ENCODE peak calls at places on chromosomes 5 and 9, in six cellular contexts. K is stomach, Y is PC-9, G is body of pancreas, P is spleen, C is A549. E is an unnamed sample.

GRCh38 chr5:180139731-180140626 is 68.4 kb upstream of the RNF130 start:
- DNase-seq in K (peak; percentile 20), Y (no peak), G (no peak), P (no peak), C (no peak), E (no peak)

GRCh38 chr9:1869843-1870242 is 145.3 kb upstream of the SMARCA2 start:
- DNase-seq in K (no peak), Y (no peak), G (no peak), P (no peak), C (peak; percentile 29), E (no peak)

GRCh38 chr5:7169240-7169878 is 226.6 kb upstream of the ADCY2 start:
- DNase-seq in K (no peak), Y (no peak), G (no peak), P (no peak), C (no peak), E (no peak)

GRCh38 chr5:122999947-123000563 is 36.5 kb downstream of the PPIC start:
- DNase-seq in K (peak; percentile 67), Y (no peak), G (peak; percentile 85), P (no peak), C (peak; percentile 72), E (peak; percentile 57)

GRCh38 chr5:102778478-102778877 is 23.4 kb downstream of the PAM start:
- DNase-seq in K (no peak), Y (no peak), G (no peak), P (no peak), C (no peak), E (no peak)

GRCh38 chr9:132987021-132987620 is 8.6 kb downstream of the GFI1B start:
- DNase-seq in K (no peak), Y (no peak), G (no peak), P (no peak), C (no peak), E (no peak)

GRCh38 chr5:90173299-90174030 is 236.1 kb downstream of the CETN3 start:
- DNase-seq in K (no peak), Y (no peak), G (no peak), P (no peak), C (no peak), E (no peak)

GRCh38 chr9:468766-469496 is 254.3 kb downstream of the DOCK8 start:
- DNase-seq in K (no peak), Y (peak; percentile 50), G (peak; percentile 31), P (no peak), C (no peak), E (no peak)

GRCh38 chr5:138706655-138707480 is 46.4 kb upstream of the CTNNA1 start:
- DNase-seq in K (no peak), Y (no peak), G (peak; percentile 12), P (no peak), C (peak; percentile 35), E (peak; percentile 72)

GRCh38 chr5:142743677-142744441 is 26.3 kb upstream of the ARHGAP26 start:
- DNase-seq in K (no peak), Y (no peak), G (no peak), P (no peak), C (no peak), E (no peak)

GRCh38 chr5:140734354-140734753 is 34.1 kb downstream of the ZMAT2 start:
- DNase-seq in K (no peak), Y (no peak), G (no peak), P (no peak), C (peak; percentile 50), E (no peak)

GRCh38 chr9:110536802-110537201 is 42.7 kb downstream of the SVEP1 start:
- DNase-seq in K (no peak), Y (peak; percentile 76), G (no peak), P (no peak), C (peak; percentile 51), E (no peak)

GRCh38 chr9:129052592-129052991 is 16.2 kb downstream of the MIGA2 start:
- DNase-seq in K (peak; percentile 99), Y (peak; percentile 100), G (peak; percentile 99), P (no peak), C (peak; percentile 35), E (no peak)

GRCh38 chr9:76090330-76090729 is 199.9 kb downstream of the PCSK5 start:
- DNase-seq in K (no peak), Y (no peak), G (no peak), P (no peak), C (no peak), E (no peak)

GRCh38 chr9:76082062-76082461 is 191.6 kb downstream of the PCSK5 start:
- DNase-seq in K (no peak), Y (no peak), G (no peak), P (no peak), C (no peak), E (no peak)

GRCh38 chr9:76086521-76086920 is 196.0 kb downstream of the PCSK5 start:
- DNase-seq in K (no peak), Y (no peak), G (no peak), P (no peak), C (no peak), E (no peak)

GRCh38 chr9:76087978-76088377 is 197.5 kb downstream of the PCSK5 start:
- DNase-seq in K (no peak), Y (no peak), G (no peak), P (no peak), C (no peak), E (no peak)

DNA sequence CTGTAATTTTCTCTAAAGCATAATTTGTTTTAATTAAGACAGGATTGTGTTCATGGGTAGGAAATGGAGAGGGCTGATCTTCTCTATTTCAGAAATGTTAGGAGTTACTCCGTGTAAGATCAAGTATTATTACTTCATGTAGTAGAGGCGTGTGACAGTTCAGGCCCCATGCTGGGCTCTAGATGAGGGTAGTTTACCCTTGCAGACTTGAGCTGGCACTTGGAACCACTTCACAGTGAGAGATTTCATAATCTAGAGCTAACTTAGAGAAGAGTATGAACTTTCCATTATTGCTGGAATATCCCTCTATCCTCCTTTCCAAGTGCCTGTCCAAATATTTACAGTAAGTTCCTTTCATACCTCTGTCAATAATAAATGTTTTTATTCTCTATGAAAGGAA is 195.1 kb downstream of the PCSK5 start:
- DNase-seq in K (no peak), Y (no peak), G (no peak), P (no peak), C (no peak), E (no peak)
- H3K4me1 ChIP-seq in K (no peaks in the 10 kb centered on the region), Y (no peaks in the 10 kb centered on the region), G (no peaks in the 10 kb centered on the region), P (no peaks in the 10 kb centered on the region), C (no peaks in the 10 kb centered on the region), E (no peaks in the 10 kb centered on the region)

GRCh38 chr9:97531750-97532383 is 30.4 kb downstream of the TMOD1 start:
- DNase-seq in K (no peak), Y (no peak), G (no peak), P (no peak), C (no peak), E (no peak)
- H3K27ac ChIP-seq in K (peak overlapping the region; percentile 55), Y (no peak overlapping the region), G (no peak overlapping the region), P (no peak overlapping the region), C (no peak overlapping the region), E (no peak overlapping the region)

DNA sequence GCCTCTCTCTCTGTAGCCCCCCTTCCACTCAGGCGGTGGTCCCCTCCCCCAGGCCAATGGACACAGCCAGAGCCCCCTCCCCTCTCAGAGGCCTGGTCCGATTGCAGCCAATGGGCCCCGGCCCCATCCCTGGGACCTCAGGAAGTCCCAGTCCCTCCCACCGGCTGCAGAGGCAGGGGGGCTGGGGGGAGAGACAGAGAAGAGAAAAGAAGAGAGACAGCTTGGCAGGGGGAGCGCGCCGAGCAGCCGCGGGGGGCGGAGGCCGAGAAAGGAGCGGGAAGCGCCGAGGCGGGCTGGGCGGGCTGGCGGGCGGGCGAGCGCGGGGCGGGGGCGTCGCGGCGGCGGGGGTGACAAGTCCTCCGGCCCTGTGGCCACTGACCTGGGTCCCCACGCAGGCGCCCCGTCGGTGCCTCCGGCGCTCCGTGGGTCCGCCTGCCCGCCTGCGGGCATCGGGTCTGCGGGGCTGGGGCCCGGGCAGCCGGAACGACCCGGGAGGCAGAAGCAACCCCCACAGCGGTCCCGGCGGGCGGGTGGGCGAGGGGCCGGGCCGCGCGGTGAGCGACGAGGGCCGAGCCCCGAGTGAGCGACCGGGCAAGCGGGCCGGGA is 11.8 kb downstream of the CNTFR start:
- DNase-seq in K (no peak), Y (no peak), G (no peak), P (no peak), C (no peak), E (no peak)
- H3K4me3 ChIP-seq in K (peak overlapping the region; percentile 47), Y (no peak overlapping the region), G (no peak overlapping the region), P (no peak overlapping the region), C (no peak overlapping the region), E (no peak overlapping the region)

GRCh38 chr9:20464242-20464641 is 158.1 kb downstream of the MLLT3 start:
- DNase-seq in K (no peak), Y (no peak), G (no peak), P (no peak), C (no peak), E (no peak)

GRCh38 chr9:20462410-20462809 is 159.9 kb downstream of the MLLT3 start:
- DNase-seq in K (no peak), Y (no peak), G (no peak), P (no peak), C (no peak), E (no peak)

GRCh38 chr9:20466328-20467008 is 155.8 kb downstream of the MLLT3 start:
- DNase-seq in K (no peak), Y (no peak), G (no peak), P (no peak), C (no peak), E (no peak)

DNA sequence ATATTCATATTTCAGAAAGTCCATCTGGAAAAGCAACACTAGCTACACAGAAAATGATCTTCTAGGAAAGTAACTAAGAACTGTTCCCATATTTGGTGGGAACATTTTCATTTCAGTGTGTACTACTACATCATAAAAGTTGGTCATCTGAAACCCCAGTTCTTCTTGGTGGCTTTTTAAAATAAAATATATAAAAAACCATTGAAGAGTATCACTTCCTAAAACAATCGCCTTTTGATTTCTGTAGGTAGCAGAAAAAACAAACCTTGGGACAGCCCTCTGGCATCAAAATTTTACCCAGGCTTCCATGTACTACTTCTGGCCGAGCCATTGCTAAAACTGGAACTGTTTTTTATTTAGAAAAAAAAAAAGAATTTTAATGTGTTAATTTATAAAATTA is 158.5 kb downstream of the MLLT3 start:
- DNase-seq in K (no peak), Y (no peak), G (no peak), P (no peak), C (no peak), E (no peak)
- H3K4me1 ChIP-seq in K (no peaks in the 10 kb centered on the region), Y (no peaks in the 10 kb centered on the region), G (no peaks in the 10 kb centered on the region), P (no peaks in the 10 kb centered on the region), C (no peaks in the 10 kb centered on the region), E (no peaks in the 10 kb centered on the region)

GRCh38 chr5:99940540-99940939 is 594.6 kb upstream of the FAM174A start:
- DNase-seq in K (no peak), Y (no peak), G (no peak), P (no peak), C (no peak), E (no peak)

GRCh38 chr5:99936911-99937310 is 598.3 kb upstream of the FAM174A start:
- DNase-seq in K (no peak), Y (no peak), G (no peak), P (no peak), C (no peak), E (no peak)
- H3K27ac ChIP-seq in K (no peak overlapping the region), Y (no peak overlapping the region), G (no peak overlapping the region), P (no peak overlapping the region), C (no peak overlapping the region), E (no peak overlapping the region)

GRCh38 chr9:91516781-91517180 is 93.1 kb upstream of the NFIL3 start:
- DNase-seq in K (no peak), Y (no peak), G (no peak), P (no peak), C (no peak), E (no peak)

GRCh38 chr9:91519520-91520270 is 96.1 kb upstream of the NFIL3 start:
- DNase-seq in K (no peak), Y (no peak), G (no peak), P (no peak), C (no peak), E (no peak)

GRCh38 chr9:91516061-91516460 is 92.4 kb upstream of the NFIL3 start:
- DNase-seq in K (no peak), Y (no peak), G (no peak), P (no peak), C (no peak), E (no peak)

GRCh38 chr9:91515074-91515687 is 91.5 kb upstream of the NFIL3 start:
- DNase-seq in K (peak; percentile 35), Y (no peak), G (peak; percentile 58), P (no peak), C (no peak), E (peak; percentile 58)
- H3K4me3 ChIP-seq in K (peak overlapping the region; percentile 21), Y (no peak overlapping the region), G (no peak overlapping the region), P (no peak overlapping the region), C (no peak overlapping the region), E (peak overlapping the region; percentile 33)

E was measured in aorta.